ENCODE peak calls at places on chromosome 10, in ten cellular contexts. K is dorsolateral prefrontal cortex, P is stomach, J is left ventricle myocardium inferior, F is IMR-90, G is type B pancreatic cell, C is psoas muscle, U is WTC11, T is nephron progenitor cell, O is astrocyte. N is an unnamed sample.
A peak's percentile ranks its signal among the peaks of the same experiment; 100 is the strongest.

GRCh38 chr10:86170255-86171153 is 196.1 kb downstream of the GRID1 start:
- DNase-seq in G (no peak), F (no peak), C (no peak), T (no peak), U (no peak), J (no peak), O (no peak), P (no peak), K (no peak), N (no peak)

GRCh38 chr10:12561307-12561706 is 212.0 kb downstream of the CAMK1D start:
- DNase-seq in K (no peak), F (no peak), G (no peak), T (no peak), C (no peak), U (no peak), J (no peak), O (no peak), P (no peak), N (no peak)

GRCh38 chr10:11798862-11799735 is 24.1 kb upstream of the PROSER2 start:
- DNase-seq in O (no peak), K (no peak), C (no peak), T (no peak), P (no peak), J (no peak), U (no peak), G (no peak), F (no peak), N (no peak)

GRCh38 chr10:99235872-99236626 is 397 bp upstream of the HPSE2 start:
- DNase-seq in P (no peak), C (no peak), U (peak; percentile 58), J (no peak), F (no peak), K (no peak), T (peak; percentile 34), G (no peak), O (no peak), N (no peak)

GRCh38 chr10:100714566-100714950 is 30.8 kb upstream of the PAX2 start:
- DNase-seq in C (no peak), K (no peak), U (no peak), T (no peak), J (no peak), G (no peak), P (no peak), O (no peak), F (no peak), N (no peak)

GRCh38 chr10:58210160-58210559 is 57.5 kb downstream of the IPMK start:
- DNase-seq in J (no peak), U (no peak), P (no peak), O (no peak), T (no peak), C (no peak), F (no peak), G (no peak), K (no peak), N (no peak)

GRCh38 chr10:97173036-97173435 is 12.7 kb downstream of the SLIT1 start:
- DNase-seq in P (no peak), F (no peak), K (no peak), G (no peak), U (no peak), J (no peak), O (no peak), C (no peak), T (no peak), N (no peak)

GRCh38 chr10:128187788-128188185 is 61.6 kb upstream of the MKI67 start:
- DNase-seq in F (no peak), U (no peak), G (no peak), P (no peak), O (no peak), K (no peak), J (no peak), T (no peak), C (no peak), N (no peak)

DNA sequence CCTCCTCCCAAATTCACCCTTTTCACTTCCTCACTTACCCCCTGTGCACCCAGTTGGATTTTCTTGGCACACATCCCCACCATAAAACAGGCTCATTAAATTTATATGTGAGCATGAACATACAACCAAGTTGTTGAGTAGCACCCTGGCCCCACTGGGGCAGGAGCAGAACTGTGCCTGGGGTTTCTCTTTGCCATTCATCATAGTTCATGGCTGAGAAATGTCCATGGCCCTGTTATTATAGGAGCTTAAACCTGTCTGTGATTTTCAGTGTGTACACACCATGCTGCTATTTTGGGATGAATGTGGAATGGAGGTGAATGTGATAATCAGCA is 618.8 kb downstream of the LRMDA start:
- DNase-seq in U (no peak), G (no peak), J (no peak), C (no peak), F (no peak), T (no peak), K (no peak), O (no peak), P (no peak), N (no peak)
- TF ChIP-seq CTCF in U (no peak), G (no peak), J (no peak), C (no peak), F (no peak), T (no peak), K (no peak), O (no peak), P (no peak), N (no peak)

GRCh38 chr10:112454910-112455779 is 8.1 kb downstream of the VTI1A start:
- DNase-seq in T (no peak), U (no peak), C (no peak), K (no peak), J (no peak), G (no peak), P (no peak), O (no peak), F (no peak), N (no peak)

GRCh38 chr10:112461029-112461887 is 14.2 kb downstream of the VTI1A start:
- DNase-seq in O (peak; percentile 41), P (no peak), T (no peak), C (no peak), G (no peak), K (no peak), J (no peak), F (peak; percentile 87), U (no peak), N (peak; percentile 80)

DNA sequence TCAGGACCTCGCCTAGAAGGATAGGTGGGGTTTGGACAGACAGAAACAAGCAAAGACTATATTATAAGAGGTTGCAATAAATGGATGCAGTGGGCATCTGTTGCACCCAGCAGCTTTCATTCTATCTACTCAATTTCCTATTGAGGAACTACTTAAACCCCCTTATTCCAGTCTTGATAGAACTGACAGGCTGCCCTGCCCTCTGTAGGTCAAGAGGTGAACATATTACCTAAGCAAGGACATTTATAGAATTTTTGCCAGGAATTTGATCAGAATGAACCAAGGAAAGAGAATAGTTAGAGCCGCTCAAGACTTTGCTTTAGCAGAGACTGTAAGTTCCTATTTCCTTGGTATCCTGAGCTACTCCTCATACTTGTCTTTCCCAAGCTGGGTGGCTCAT is 9.5 kb downstream of the VTI1A start:
- DNase-seq in O (no peak), P (no peak), K (no peak), T (no peak), J (no peak), U (no peak), C (no peak), F (no peak), G (no peak), N (no peak)
- TF ChIP-seq CTCF in O (no peak), P (no peak), K (no peak), T (no peak), J (no peak), U (no peak), C (no peak), F (no peak), G (no peak), N (peak; percentile 27)

GRCh38 chr10:122559228-122559627 is 1.3 kb upstream of the DMBT1 start:
- DNase-seq in U (no peak), O (peak; percentile 3), K (no peak), C (no peak), P (no peak), G (no peak), F (no peak), J (no peak), T (no peak), N (no peak)

GRCh38 chr10:122560279-122560804 is at the start of gene DMBT1:
- DNase-seq in C (no peak), T (no peak), K (no peak), U (no peak), O (no peak), F (no peak), J (no peak), G (no peak), P (no peak), N (no peak)

GRCh38 chr10:122558452-122558851 is 2.1 kb upstream of the DMBT1 start:
- DNase-seq in O (no peak), T (no peak), F (no peak), U (no peak), J (no peak), K (no peak), P (no peak), G (no peak), C (no peak), N (no peak)

GRCh38 chr10:122555431-122555830 is 5.1 kb upstream of the DMBT1 start:
- DNase-seq in C (no peak), G (no peak), J (no peak), O (no peak), F (no peak), K (no peak), T (no peak), U (no peak), P (no peak), N (no peak)

DNA sequence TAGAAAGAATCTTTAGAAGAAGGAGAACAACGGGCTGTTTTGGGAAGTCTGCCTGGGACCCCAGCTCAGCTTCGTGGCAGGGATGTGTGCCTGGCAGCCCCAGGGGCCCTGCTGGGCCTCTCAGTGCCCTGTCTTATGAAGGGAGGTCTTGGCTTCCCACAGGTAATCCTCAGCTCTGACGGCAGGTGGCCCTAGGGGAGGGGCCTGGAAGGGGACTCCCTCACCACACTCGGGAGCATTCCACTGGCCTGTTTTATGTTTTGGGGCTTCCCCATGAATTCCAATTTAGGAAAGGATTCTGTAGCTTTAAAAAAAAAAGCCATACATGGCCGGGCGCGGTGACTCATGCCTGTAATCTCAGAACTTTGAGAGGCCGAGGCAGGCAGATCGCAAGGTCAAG is 3.0 kb upstream of the DMBT1 start:
- DNase-seq in G (no peak), T (no peak), K (no peak), C (no peak), F (no peak), P (no peak), J (no peak), U (peak; percentile 30), O (no peak), N (no peak)
- TF ChIP-seq CTCF in G (no peak), T (no peak), K (no peak), C (no peak), F (no peak), P (no peak), J (no peak), U (no peak), O (no peak), N (no peak)

DNA sequence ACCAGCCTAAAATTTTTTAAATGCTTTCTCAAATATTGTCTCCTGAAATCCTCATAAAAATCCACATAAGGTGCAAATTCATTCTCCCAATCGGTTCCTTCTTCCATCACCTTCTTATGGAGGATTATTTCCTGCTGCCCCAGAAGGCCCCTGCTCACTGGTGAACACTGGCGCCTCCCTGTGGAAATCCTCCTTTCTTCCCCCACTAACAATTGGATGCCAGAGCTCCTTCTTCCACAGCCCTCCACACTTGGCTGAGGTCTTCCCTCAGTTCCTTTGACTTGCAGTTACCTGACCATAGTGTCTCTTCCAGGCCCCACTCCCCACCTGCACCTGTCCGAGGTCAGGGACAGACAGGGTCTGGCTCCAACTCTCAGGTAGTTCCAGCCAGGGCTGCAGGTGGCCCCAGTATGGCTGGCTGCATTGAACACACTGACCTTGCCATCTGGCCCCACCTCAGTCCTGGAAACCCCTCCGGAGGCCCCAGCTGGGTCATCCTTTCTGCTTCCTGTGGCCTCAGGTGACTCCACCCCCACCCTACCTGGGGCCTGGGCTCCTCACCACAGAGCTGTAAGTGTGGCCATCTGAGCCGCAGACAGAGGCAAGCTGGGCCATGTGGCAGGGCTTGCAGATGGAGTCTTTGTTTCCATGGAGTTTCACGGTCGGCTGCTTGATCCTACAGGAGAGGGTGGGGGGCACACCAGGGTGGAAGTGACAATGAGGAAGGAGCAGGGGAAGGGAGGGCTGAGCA is 18.4 kb downstream of the SPOCK2 start:
- DNase-seq in U (peak; percentile 60), C (peak; percentile 23), T (peak; percentile 36), F (no peak), O (no peak), K (no peak), G (no peak), J (no peak), P (no peak), N (no peak)
- TF ChIP-seq CTCF in U (no peak), C (no peak), T (no peak), F (no peak), O (no peak), K (no peak), G (peak; percentile 46), J (peak; percentile 13), P (no peak), N (peak; percentile 54)